ENCODE peak calls at places on chromosome 5, in eight cellular contexts. H, S, J, X, P, D, M and I are unnamed samples.
A peak's percentile ranks its signal among the peaks of the same experiment; 100 is the strongest.

GRCh38 chr5:6551287-6551954 is 81.4 kb downstream of the NSUN2 start:
- DNase-seq in H (peak; percentile 61), S (no peak), J (no peak), X (peak; percentile 65), P (no peak), D (no peak), M (no peak), I (no peak)

GRCh38 chr5:119630752-119631440 is 1.5 kb downstream of the FAM170A start:
- DNase-seq in H (no peak), S (no peak), J (no peak), X (no peak), P (no peak), D (no peak), M (no peak), I (no peak)

GRCh38 chr5:120436996-120437395 is 27.1 kb upstream of the PRR16 start:
- DNase-seq in H (no peak), S (peak; percentile 58), J (no peak), X (no peak), P (no peak), D (no peak), M (no peak), I (no peak)

GRCh38 chr5:143108498-143109128 is 294.9 kb downstream of the NR3C1 start:
- DNase-seq in H (no peak), S (no peak), J (no peak), X (no peak), P (no peak), D (no peak), M (no peak), I (no peak)

GRCh38 chr5:132655821-132656773 is 1.9 kb upstream of the IL13 start:
- DNase-seq in H (no peak), S (no peak), J (peak; percentile 78), X (no peak), P (peak; percentile 7), D (no peak), M (no peak), I (peak; percentile 43)

GRCh38 chr5:176543428-176544182 is 5.5 kb upstream of the CDHR2 start:
- DNase-seq in H (no peak), S (no peak), J (peak; percentile 81), X (peak; percentile 75), P (peak; percentile 60), D (no peak), M (peak; percentile 87), I (peak; percentile 80)

GRCh38 chr5:31638286-31638685 is 645 bp upstream of the PDZD2 start:
- DNase-seq in H (no peak), S (no peak), J (no peak), X (no peak), P (peak; percentile 14), D (peak; percentile 34), M (no peak), I (no peak)

GRCh38 chr5:150376799-150377771 is 19.6 kb downstream of the TCOF1 start:
- DNase-seq in H (no peak), S (no peak), J (no peak), X (no peak), P (peak; percentile 25), D (no peak), M (no peak), I (no peak)

GRCh38 chr5:80964919-80965318 is 4.8 kb downstream of the RASGRF2 start:
- DNase-seq in H (no peak), S (no peak), J (no peak), X (no peak), P (no peak), D (no peak), M (no peak), I (no peak)

GRCh38 chr5:79837707-79838620 is 148.3 kb downstream of the CMYA5 start:
- DNase-seq in H (no peak), S (no peak), J (no peak), X (no peak), P (no peak), D (no peak), M (no peak), I (no peak)

GRCh38 chr5:122291000-122291592 is 20.9 kb upstream of the SNCAIP start:
- DNase-seq in H (no peak), S (no peak), J (no peak), X (peak; percentile 45), P (no peak), D (no peak), M (no peak), I (no peak)

GRCh38 chr5:157540707-157541451 is 34.7 kb downstream of the ADAM19 start:
- DNase-seq in H (no peak), S (no peak), J (peak; percentile 32), X (no peak), P (peak; percentile 85), D (no peak), M (peak; percentile 79), I (no peak)

GRCh38 chr5:138706655-138707480 is 46.4 kb upstream of the CTNNA1 start:
- DNase-seq in H (no peak), S (peak; percentile 58), J (no peak), X (peak; percentile 66), P (peak; percentile 92), D (no peak), M (no peak), I (no peak)

GRCh38 chr5:90440644-90441043 is 31.1 kb upstream of the CETN3 start:
- DNase-seq in H (no peak), S (no peak), J (no peak), X (no peak), P (no peak), D (no peak), M (no peak), I (no peak)

GRCh38 chr5:170791325-170791954 is 7.9 kb downstream of the GABRP start:
- DNase-seq in H (peak; percentile 6), S (no peak), J (peak; percentile 82), X (peak; percentile 88), P (peak; percentile 77), D (no peak), M (peak; percentile 70), I (peak; percentile 84)

GRCh38 chr5:72467987-72468386 is 39.2 kb downstream of the ZNF366 start:
- DNase-seq in H (no peak), S (no peak), J (no peak), X (peak; percentile 91), P (peak; percentile 89), D (no peak), M (no peak), I (no peak)

GRCh38 chr5:94240616-94241287 is 377.7 kb downstream of the KIAA0825 start:
- DNase-seq in H (no peak), S (no peak), J (no peak), X (peak; percentile 52), P (peak; percentile 26), D (no peak), M (no peak), I (no peak)

GRCh38 chr5:76542887-76543690 is 80.1 kb downstream of the F2RL2 start:
- DNase-seq in H (no peak), S (no peak), J (no peak), X (no peak), P (no peak), D (no peak), M (peak; percentile 11), I (no peak)

GRCh38 chr5:82635561-82636288 is 357.6 kb upstream of the RPS23 start:
- DNase-seq in H (no peak), S (peak; percentile 51), J (no peak), X (peak; percentile 8), P (no peak), D (no peak), M (no peak), I (peak; percentile 72)

GRCh38 chr5:87048156-87048555 is 219.5 kb upstream of the RASA1 start:
- DNase-seq in H (no peak), S (no peak), J (no peak), X (peak; percentile 14), P (no peak), D (no peak), M (no peak), I (peak; percentile 31)

GRCh38 chr5:180799194-180799593 is 3.4 kb downstream of the MGAT1 start:
- DNase-seq in H (no peak), S (no peak), J (peak; percentile 57), X (peak; percentile 49), P (no peak), D (no peak), M (no peak), I (peak; percentile 79)

GRCh38 chr5:180802325-180803180 is at the start of gene MGAT1:
- DNase-seq in H (peak; percentile 78), S (no peak), J (peak; percentile 86), X (peak; percentile 93), P (peak; percentile 92), D (peak; percentile 66), M (peak; percentile 71), I (peak; percentile 94)

GRCh38 chr5:180798193-180798592 is 4.4 kb downstream of the MGAT1 start:
- DNase-seq in H (no peak), S (no peak), J (no peak), X (no peak), P (no peak), D (no peak), M (no peak), I (no peak)

GRCh38 chr5:180801596-180802324 is 846 bp downstream of the MGAT1 start:
- DNase-seq in H (no peak), S (no peak), J (no peak), X (no peak), P (no peak), D (no peak), M (no peak), I (no peak)

GRCh38 chr5:180799902-180800801 is 2.5 kb downstream of the MGAT1 start:
- DNase-seq in H (no peak), S (no peak), J (no peak), X (peak; percentile 62), P (peak; percentile 52), D (no peak), M (no peak), I (no peak)
- TF ChIP-seq CTCF in H (no peak), S (peak; percentile 1), J (no peak), X (peak; percentile 6), P (peak; percentile 13), D (no peak), M (peak; percentile 16), I (no peak)

GRCh38 chr5:163855754-163856153 is 350.3 kb downstream of the MAT2B start:
- DNase-seq in H (no peak), S (no peak), J (no peak), X (no peak), P (no peak), D (no peak), M (no peak), I (no peak)
- TF ChIP-seq CTCF in H (no peak), S (no peak), J (no peak), X (no peak), P (no peak), D (no peak), M (no peak), I (no peak)

GRCh38 chr5:179908528-179908927 is 831 bp upstream of the TBC1D9B start:
- DNase-seq in H (no peak), S (no peak), J (peak; percentile 49), X (no peak), P (no peak), D (no peak), M (no peak), I (no peak)
- TF ChIP-seq CTCF in H (no peak), S (peak; percentile 5), J (no peak), X (no peak), P (no peak), D (no peak), M (peak; percentile 13), I (no peak)

DNA sequence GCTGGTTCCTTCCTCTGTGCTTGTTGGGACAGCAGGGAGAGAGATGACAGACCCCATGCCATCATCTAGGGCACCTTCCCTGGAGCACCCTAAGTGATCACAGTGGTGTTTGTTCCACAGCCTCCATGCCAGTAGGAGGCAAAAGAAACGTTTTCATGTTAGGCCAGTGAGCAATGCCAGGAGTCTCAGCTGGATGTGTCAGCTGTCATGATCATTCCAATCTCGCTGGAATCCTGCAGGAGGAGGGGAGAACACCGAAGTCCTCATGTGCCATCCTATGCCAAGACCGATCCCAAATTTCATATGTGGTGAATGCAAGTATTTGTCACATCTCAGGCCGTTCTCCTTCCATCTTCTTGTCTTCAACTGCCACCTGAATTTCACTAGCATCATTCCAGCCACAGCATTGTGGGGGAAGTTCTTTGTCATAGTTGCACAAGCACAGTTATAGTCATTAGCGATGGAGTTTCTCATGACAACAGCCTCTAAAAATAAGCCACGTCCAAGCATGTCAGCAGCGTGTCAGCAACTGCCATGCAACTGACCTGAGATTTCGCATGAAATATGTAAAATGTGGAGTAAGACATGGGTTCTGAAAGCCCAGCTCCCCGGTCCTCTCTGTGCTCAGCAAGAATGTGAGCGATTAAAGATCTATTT is 97.2 kb upstream of the DNAH5 start:
- DNase-seq in H (no peak), S (no peak), J (no peak), X (no peak), P (no peak), D (no peak), M (no peak), I (no peak)
- TF ChIP-seq CTCF in H (no peak), S (no peak), J (no peak), X (no peak), P (no peak), D (no peak), M (no peak), I (no peak)